ENCODE peak calls at places on chromosomes 13 and 19, in eight cellular contexts. B, F, R, L, G, I, X and C are unnamed samples. For H3K4me1, the result is how much of the 10 kb centered on the place peaks cover.

GRCh38 chr13:90723381-90723780 is 624.1 kb upstream of the MIR17HG start:
- DNase-seq in B (no peak), F (no peak), R (no peak), L (no peak), G (no peak), I (no peak), X (no peak), C (no peak)

GRCh38 chr13:37074703-37075102 is 15.2 kb upstream of the SUPT20H start:
- DNase-seq in B (no peak), F (peak), R (peak), L (no peak), G (no peak), I (no peak), X (no peak), C (no peak)

GRCh38 chr19:55602104-55603001 is 2.3 kb downstream of the ZNF524 start:
- DNase-seq in B (no peak), F (no peak), R (no peak), L (no peak), G (peak), I (no peak), X (no peak), C (no peak)

GRCh38 chr19:39156230-39156890 is 30.8 kb downstream of the PAK4 start:
- DNase-seq in B (no peak), F (no peak), R (no peak), L (no peak), G (no peak), I (no peak), X (no peak), C (no peak)

GRCh38 chr13:46614582-46614981 is 61.6 kb downstream of the LRCH1 start:
- DNase-seq in B (no peak), F (no peak), R (no peak), L (no peak), G (no peak), I (no peak), X (no peak), C (no peak)

GRCh38 chr13:77833331-77833863 is 85.2 kb downstream of the EDNRB start:
- DNase-seq in B (no peak), F (no peak), R (peak), L (no peak), G (no peak), I (no peak), X (no peak), C (no peak)

GRCh38 chr13:46622918-46623256 is 69.9 kb downstream of the LRCH1 start:
- DNase-seq in B (no peak), F (no peak), R (peak), L (no peak), G (no peak), I (no peak), X (peak), C (no peak)

GRCh38 chr19:46614114-46614701 is 10.7 kb downstream of the PTGIR start:
- DNase-seq in B (no peak), F (peak), R (peak), L (peak), G (peak), I (peak), X (peak), C (peak)

GRCh38 chr13:78030351-78030750 is 111.7 kb upstream of the EDNRB start:
- DNase-seq in B (no peak), F (no peak), R (no peak), L (no peak), G (no peak), I (no peak), X (no peak), C (no peak)

GRCh38 chr13:59635591-59635990 is 528.1 kb downstream of the DIAPH3 start:
- DNase-seq in B (no peak), F (no peak), R (no peak), L (no peak), G (no peak), I (no peak), X (no peak), C (no peak)

GRCh38 chr19:28883241-28883693 is 329.7 kb downstream of the UQCRFS1 start:
- DNase-seq in B (no peak), F (no peak), R (no peak), L (no peak), G (no peak), I (no peak), X (peak), C (no peak)

GRCh38 chr13:108269601-108270328 is at the start of gene TNFSF13B:
- DNase-seq in B (no peak), F (no peak), R (peak), L (peak), G (peak), I (peak), X (peak), C (peak)

GRCh38 chr13:99182439-99182838 is 18.2 kb upstream of the UBAC2 start:
- DNase-seq in B (no peak), F (no peak), R (no peak), L (no peak), G (no peak), I (no peak), X (no peak), C (no peak)

GRCh38 chr19:13417054-13417453 is 89.2 kb downstream of the CACNA1A start:
- DNase-seq in B (no peak), F (no peak), R (no peak), L (no peak), G (no peak), I (no peak), X (peak), C (no peak)

GRCh38 chr13:102707465-102707864 is 12.6 kb upstream of the METTL21C start:
- DNase-seq in B (no peak), F (no peak), R (no peak), L (no peak), G (no peak), I (no peak), X (no peak), C (no peak)

GRCh38 chr13:99528547-99528946 is 27.3 kb downstream of the TM9SF2 start:
- DNase-seq in B (no peak), F (no peak), R (peak), L (no peak), G (no peak), I (no peak), X (no peak), C (peak)

GRCh38 chr19:18109731-18110671 is 12.4 kb downstream of the MAST3 start:
- DNase-seq in B (no peak), F (no peak), R (peak), L (no peak), G (peak), I (peak), X (peak), C (peak)

GRCh38 chr13:79815041-79815440 is 334.1 kb downstream of the NDFIP2 start:
- DNase-seq in B (no peak), F (no peak), R (no peak), L (no peak), G (no peak), I (no peak), X (no peak), C (no peak)

GRCh38 chr13:46961719-46962118 is 64.9 kb upstream of the HTR2A start:
- DNase-seq in B (no peak), F (no peak), R (peak), L (no peak), G (no peak), I (no peak), X (no peak), C (no peak)

GRCh38 chr13:109918179-109918651 is 131.8 kb upstream of the IRS2 start:
- DNase-seq in B (no peak), F (no peak), R (peak), L (no peak), G (no peak), I (no peak), X (no peak), C (no peak)

GRCh38 chr13:76848596-76848995 is 37.6 kb downstream of the KCTD12 start:
- DNase-seq in B (no peak), F (no peak), R (no peak), L (no peak), G (no peak), I (no peak), X (no peak), C (no peak)

GRCh38 chr13:91169641-91170040 is 177.8 kb upstream of the MIR17HG start:
- DNase-seq in B (no peak), F (no peak), R (no peak), L (no peak), G (no peak), I (no peak), X (no peak), C (no peak)

GRCh38 chr19:42124386-42124901 is 7.8 kb downstream of the POU2F2 start:
- DNase-seq in B (no peak), F (no peak), R (no peak), L (no peak), G (no peak), I (no peak), X (no peak), C (no peak)
- TF ChIP-seq CTCF in B (no peak), F (no peak), R (no peak), L (no peak), G (no peak), I (no peak), X (no peak), C (no peak)

GRCh38 chr19:1906985-1907562 is 1.9 kb downstream of the ADAT3 start:
- DNase-seq in B (no peak), F (no peak), R (no peak), L (no peak), G (no peak), I (no peak), X (no peak), C (no peak)

GRCh38 chr19:1907563-1908363 is 2.6 kb downstream of the ADAT3 start:
- DNase-seq in B (no peak), F (no peak), R (peak), L (no peak), G (no peak), I (peak), X (no peak), C (peak)

GRCh38 chr19:1904385-1905070 is 671 bp upstream of the ADAT3 start:
- DNase-seq in B (no peak), F (no peak), R (peak), L (no peak), G (no peak), I (no peak), X (no peak), C (peak)

GRCh38 chr19:1905071-1905862 is at the start of the genes ADAT3 and SCAMP4:
- DNase-seq in B (peak), F (peak), R (peak), L (peak), G (peak), I (peak), X (peak), C (peak)

DNA sequence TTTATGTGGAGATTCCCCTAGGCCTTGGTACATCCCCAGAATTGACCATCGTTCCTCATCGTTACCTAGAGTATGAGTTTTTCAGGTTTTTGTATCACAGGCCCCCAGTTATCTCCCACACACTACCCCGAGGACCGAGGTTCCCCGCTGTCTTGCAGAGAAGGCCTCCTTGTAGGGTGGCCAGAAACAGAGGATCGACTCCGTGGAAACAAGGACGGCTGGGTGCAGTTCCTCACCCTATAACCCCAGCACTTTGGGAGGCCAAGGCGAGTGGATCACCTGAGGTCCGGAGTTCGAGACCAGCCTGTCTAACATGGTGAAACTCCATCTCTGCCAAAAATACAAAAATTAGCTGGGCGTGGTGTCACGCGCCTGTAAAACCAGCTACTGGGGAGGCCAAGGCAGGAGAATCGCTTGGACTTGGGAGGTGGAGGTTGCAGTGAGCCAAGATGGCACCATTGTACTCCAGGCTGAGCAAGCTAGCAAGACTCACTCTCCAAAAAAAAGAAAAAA is 720 bp downstream of the ADAT3 start:
- DNase-seq in B (no peak), F (no peak), R (no peak), L (no peak), G (no peak), I (no peak), X (no peak), C (no peak)
- H3K4me1 ChIP-seq in B (under half), F (under half), R (under half), L (under half), G (half or more), I (under half), X (under half), C (under half)

GRCh38 chr19:41366089-41366488 is 2.1 kb upstream of the B9D2 start:
- DNase-seq in B (no peak), F (no peak), R (no peak), L (no peak), G (no peak), I (no peak), X (no peak), C (no peak)
- TF ChIP-seq CTCF in B (no peak), F (no peak), R (no peak), L (no peak), G (no peak), I (no peak), X (no peak), C (no peak)

GRCh38 chr13:112696001-112696868 is 6.4 kb downstream of the ATP11A start:
- DNase-seq in B (no peak), F (no peak), R (no peak), L (no peak), G (peak), I (no peak), X (no peak), C (peak)

GRCh38 chr13:112696869-112697465 is 7.1 kb downstream of the ATP11A start:
- DNase-seq in B (no peak), F (no peak), R (no peak), L (no peak), G (no peak), I (no peak), X (peak), C (peak)

GRCh38 chr13:112699318-112699918 is 9.6 kb downstream of the ATP11A start:
- DNase-seq in B (no peak), F (no peak), R (no peak), L (no peak), G (peak), I (no peak), X (peak), C (no peak)

GRCh38 chr13:112700291-112701060 is 10.6 kb downstream of the ATP11A start:
- DNase-seq in B (no peak), F (no peak), R (no peak), L (no peak), G (peak), I (no peak), X (peak), C (peak)

GRCh38 chr13:112697756-112698655 is 8.2 kb downstream of the ATP11A start:
- DNase-seq in B (no peak), F (no peak), R (no peak), L (no peak), G (peak), I (no peak), X (peak), C (peak)
- H3K4me1 ChIP-seq in B (under half), F (under half), R (under half), L (under half), G (under half), I (under half), X (under half), C (under half)

DNA sequence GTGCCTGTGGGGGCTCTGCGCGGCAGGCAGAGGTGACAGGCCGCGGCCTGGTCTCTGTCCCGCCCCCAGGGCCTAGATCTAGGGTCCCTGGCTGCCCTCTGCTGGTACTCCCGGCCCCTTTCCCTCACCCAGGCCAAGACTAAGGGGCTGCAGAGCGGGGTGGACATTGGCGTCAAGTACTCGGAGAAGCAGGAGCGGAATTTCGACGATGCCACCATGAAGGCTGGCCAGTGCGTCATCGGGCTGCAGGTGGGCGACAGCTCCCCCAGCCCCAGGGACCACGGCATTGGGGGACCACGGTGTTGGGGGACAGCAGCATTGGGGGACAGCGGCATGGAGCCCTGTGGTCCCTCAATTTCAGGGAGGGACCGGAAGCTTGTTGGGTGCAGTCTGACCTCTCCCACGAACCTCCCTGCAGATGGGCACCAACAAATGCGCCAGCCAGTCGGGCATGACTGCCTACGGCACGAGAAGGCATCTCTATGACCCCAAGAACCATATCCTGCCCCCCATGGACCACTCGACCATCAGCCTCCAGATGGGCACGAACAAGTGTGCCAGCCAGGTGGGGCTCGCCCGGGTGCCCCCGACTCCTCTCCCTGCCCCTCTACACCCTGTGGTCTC is 3.8 kb upstream of the ABCA7 start:
- DNase-seq in B (no peak), F (no peak), R (no peak), L (no peak), G (peak), I (no peak), X (no peak), C (no peak)
- TF ChIP-seq CTCF in B (no peak), F (no peak), R (no peak), L (no peak), G (no peak), I (no peak), X (no peak), C (no peak)

GRCh38 chr19:44718441-44719261 is 19.7 kb downstream of the CEACAM16 start:
- DNase-seq in B (peak), F (no peak), R (peak), L (peak), G (no peak), I (peak), X (peak), C (peak)
- H3K4me1 ChIP-seq in B (under half), F (under half), R (under half), L (under half), G (half or more), I (under half), X (under half), C (under half)

DNA sequence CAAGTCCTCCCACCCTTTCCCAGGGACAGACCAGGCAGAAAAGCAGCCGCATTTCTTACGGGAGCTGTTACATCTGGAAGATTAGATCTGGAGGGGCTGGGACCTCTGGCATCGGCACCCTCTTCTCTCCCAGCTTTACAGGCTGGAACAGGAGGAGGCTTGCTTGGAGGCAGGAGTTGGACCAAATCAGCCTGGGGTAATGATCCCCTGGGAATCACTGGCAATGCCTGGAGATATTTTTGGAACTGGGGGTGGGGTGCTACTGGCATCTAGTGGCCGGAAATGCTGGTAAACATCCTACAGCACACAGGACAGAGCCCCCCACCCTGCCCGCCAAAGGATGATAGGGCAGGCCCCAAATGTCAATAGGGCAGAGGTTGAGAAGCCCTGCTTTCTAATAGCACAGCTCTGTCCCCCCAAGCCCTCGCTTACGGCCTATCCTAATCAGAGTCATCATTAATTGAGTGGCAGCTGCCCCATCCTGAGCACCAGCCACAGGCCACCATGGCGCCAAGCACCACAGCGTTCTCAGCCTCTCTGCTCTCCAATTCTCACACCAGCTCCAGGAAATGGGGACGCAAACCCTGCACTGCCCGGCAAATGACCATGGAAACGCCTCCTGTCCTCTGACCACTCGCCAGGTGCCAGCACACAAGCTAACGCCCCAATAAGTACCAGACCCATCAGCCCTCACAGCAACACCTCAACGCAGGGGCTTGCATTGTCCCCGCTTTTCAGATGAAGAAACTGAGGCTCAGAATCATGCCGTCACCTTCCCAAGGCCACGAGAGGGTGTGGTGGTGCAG is 20.6 kb downstream of the LRRC4B start:
- DNase-seq in B (no peak), F (no peak), R (no peak), L (no peak), G (no peak), I (no peak), X (no peak), C (no peak)
- TF ChIP-seq CTCF in B (no peak), F (no peak), R (no peak), L (peak), G (no peak), I (no peak), X (no peak), C (peak)